ENCODE peak calls at places on chromosomes 7 and 10, in six cellular contexts. G is GM23248, J is T-helper 17 cell, P is Kasumi-1, T is G401, K is fibroblast of pulmonary artery. L is an unnamed sample.

GRCh38 chr10:13773496-13774170 is 186.9 kb downstream of the PRPF18 start:
- DNase-seq in G (no peak), P (no peak), J (no peak), T (no peak), K (no peak), L (no peak)

GRCh38 chr7:3910041-3910440 is 609.0 kb downstream of the SDK1 start:
- DNase-seq in G (no peak), K (no peak), T (peak), J (no peak), P (no peak), L (peak)

GRCh38 chr7:158707610-158708009 is 3.0 kb upstream of the NCAPG2 start:
- DNase-seq in G (peak), P (no peak), T (no peak), J (no peak), K (no peak), L (no peak)

GRCh38 chr7:44617225-44617885 is 10.9 kb downstream of the OGDH start:
- DNase-seq in K (no peak), G (peak), P (no peak), T (no peak), J (no peak), L (no peak)

GRCh38 chr7:150451833-150452431 is 1.5 kb downstream of the GIMAP8 start:
- DNase-seq in T (no peak), J (no peak), P (no peak), G (no peak), K (no peak), L (no peak)

GRCh38 chr10:102118867-102119266 is 1.3 kb downstream of the LDB1 start:
- DNase-seq in P (peak), K (peak), J (no peak), G (peak), T (peak), L (peak)

GRCh38 chr7:1979591-1980560 is 252.9 kb downstream of the MAD1L1 start:
- DNase-seq in T (no peak), G (no peak), P (no peak), J (no peak), K (no peak), L (no peak)

GRCh38 chr10:31707578-31708411 is 220.8 kb downstream of the ARHGAP12 start:
- DNase-seq in K (peak), G (peak), J (no peak), T (peak), P (peak), L (no peak)

GRCh38 chr10:66925896-66926719 is at the start of gene LRRTM3:
- DNase-seq in P (peak), T (peak), G (peak), K (peak), J (no peak), L (peak)

GRCh38 chr7:111092406-111093160 is 1.7 kb downstream of the LRRN3 start:
- DNase-seq in T (peak), K (no peak), J (no peak), G (no peak), P (no peak), L (no peak)

GRCh38 chr7:139798221-139798620 is 20.4 kb upstream of the HIPK2 start:
- DNase-seq in J (no peak), K (no peak), P (no peak), G (no peak), T (no peak), L (no peak)

GRCh38 chr10:116634126-116634975 is 13.6 kb downstream of the PNLIPRP2 start:
- DNase-seq in P (no peak), J (no peak), G (no peak), K (no peak), T (no peak), L (no peak)

GRCh38 chr7:81549484-81550016 is 220.3 kb downstream of the HGF start:
- DNase-seq in T (no peak), J (no peak), P (no peak), K (no peak), G (no peak), L (no peak)

GRCh38 chr10:92914478-92915066 is 66.3 kb downstream of the EXOC6 start:
- DNase-seq in P (peak), K (peak), T (peak), G (peak), J (peak), L (no peak)

GRCh38 chr7:40680657-40681056 is 545.9 kb downstream of the SUGCT start:
- DNase-seq in T (peak), K (peak), G (peak), P (peak), J (no peak), L (no peak)

GRCh38 chr7:144398291-144398690 is 5.2 kb downstream of the NOBOX start:
- DNase-seq in K (no peak), J (no peak), T (no peak), P (no peak), G (no peak), L (no peak)

GRCh38 chr7:150909192-150909591 is 56.9 kb downstream of the AOC1 start:
- DNase-seq in T (no peak), G (no peak), P (peak), J (peak), K (no peak), L (no peak)

GRCh38 chr7:130887182-130888016 is 153.4 kb upstream of the KLF14 start:
- DNase-seq in T (no peak), G (peak), K (peak), P (no peak), J (no peak), L (no peak)

GRCh38 chr7:112176241-112176640 is 30.0 kb downstream of the DOCK4 start:
- DNase-seq in G (no peak), J (no peak), T (no peak), K (no peak), P (no peak), L (no peak)

GRCh38 chr7:103605640-103606039 is 159.6 kb upstream of the SLC26A5 start:
- DNase-seq in T (no peak), K (no peak), P (no peak), J (no peak), G (no peak), L (no peak)

GRCh38 chr10:82477776-82478175 is 602.8 kb downstream of the NRG3 start:
- DNase-seq in T (no peak), P (no peak), J (no peak), K (no peak), G (no peak), L (no peak)

GRCh38 chr10:132001238-132001977 is 19.7 kb upstream of the BNIP3 start:
- DNase-seq in T (peak), G (no peak), K (peak), J (no peak), P (no peak), L (no peak)

GRCh38 chr7:2037805-2038635 is 194.7 kb downstream of the MAD1L1 start:
- DNase-seq in G (peak), P (no peak), K (peak), T (no peak), J (no peak), L (no peak)

GRCh38 chr7:112970771-112971170 is 115.9 kb downstream of the GPR85 start:
- DNase-seq in J (no peak), P (peak), T (no peak), K (no peak), G (no peak), L (no peak)

GRCh38 chr10:78749898-78750297 is 318.9 kb upstream of the ZMIZ1 start:
- DNase-seq in K (no peak), G (no peak), P (no peak), J (no peak), T (no peak), L (no peak)

GRCh38 chr7:20299647-20300312 is 30.9 kb upstream of the ITGB8 start:
- DNase-seq in T (no peak), P (no peak), G (peak), K (peak), J (no peak), L (no peak)

GRCh38 chr7:104341545-104341944 is 13.1 kb downstream of the LHFPL3 start:
- DNase-seq in T (peak), K (no peak), P (no peak), J (no peak), G (no peak), L (peak)

GRCh38 chr10:60351191-60351853 is 38.4 kb downstream of the ANK3 start:
- DNase-seq in K (no peak), G (no peak), T (peak), J (no peak), P (no peak), L (no peak)

GRCh38 chr10:103884681-103885139 is 29.3 kb upstream of the SH3PXD2A start:
- DNase-seq in J (no peak), K (peak), G (peak), P (peak), T (peak), L (no peak)

GRCh38 chr7:141891338-141891737 is 24.9 kb upstream of the OR9A4 start:
- DNase-seq in P (peak), K (no peak), J (no peak), T (no peak), G (no peak), L (no peak)

GRCh38 chr7:134916428-134916883 is 69.9 kb upstream of the AGBL3 start:
- DNase-seq in P (no peak), G (no peak), J (no peak), K (no peak), T (no peak), L (no peak)

GRCh38 chr7:2483495-2483894 is 7.3 kb upstream of the GRIFIN start:
- DNase-seq in K (no peak), J (no peak), G (no peak), T (no peak), P (no peak), L (no peak)

GRCh38 chr7:158328376-158329013 is 259.1 kb downstream of the PTPRN2 start:
- DNase-seq in T (no peak), K (no peak), P (no peak), G (no peak), J (no peak), L (no peak)

GRCh38 chr7:20238754-20239324 is 21.7 kb upstream of the MACC1 start:
- DNase-seq in J (no peak), P (peak), K (no peak), T (no peak), G (no peak), L (no peak)

GRCh38 chr7:142868881-142869415 is 14.1 kb downstream of the EPHB6 start:
- DNase-seq in K (no peak), J (no peak), G (no peak), T (no peak), P (no peak), L (no peak)